ENCODE peak calls at places on chromosome 7, in six cellular contexts. M is cardiac fibroblast, D is sigmoid colon, X is IMR-90, E is mammary epithelial cell, U is cardiac muscle cell. I is an unnamed sample.

GRCh38 chr7:98362517-98362916 is 38.4 kb downstream of the BAIAP2L1 start:
- DNase-seq in M (no peak), D (no peak), X (no peak), E (no peak), U (no peak), I (no peak)

GRCh38 chr7:45575501-45576248 is 1.5 kb downstream of the ADCY1 start:
- DNase-seq in M (no peak), D (peak), X (no peak), E (no peak), U (no peak), I (no peak)

GRCh38 chr7:155961241-155962190 is 149.3 kb upstream of the SHH start:
- DNase-seq in M (peak), D (peak), X (no peak), E (peak), U (peak), I (no peak)

GRCh38 chr7:56174346-56175085 is 58.3 kb upstream of the NUPR2 start:
- DNase-seq in M (no peak), D (no peak), X (no peak), E (no peak), U (no peak), I (no peak)

GRCh38 chr7:7675686-7676085 is 35.1 kb downstream of the UMAD1 start:
- DNase-seq in M (no peak), D (no peak), X (no peak), E (no peak), U (no peak), I (no peak)

GRCh38 chr7:64880322-64881297 is 22.5 kb upstream of the ZNF273 start:
- DNase-seq in M (no peak), D (peak), X (no peak), E (no peak), U (no peak), I (no peak)

GRCh38 chr7:132125872-132126595 is 450.2 kb downstream of the PLXNA4 start:
- DNase-seq in M (no peak), D (peak), X (no peak), E (no peak), U (no peak), I (no peak)

GRCh38 chr7:19463581-19463980 is 245.3 kb downstream of the POLR1F start:
- DNase-seq in M (no peak), D (no peak), X (no peak), E (no peak), U (no peak), I (no peak)

GRCh38 chr7:80686576-80686975 is 48.1 kb downstream of the CD36 start:
- DNase-seq in M (peak), D (no peak), X (peak), E (peak), U (peak), I (no peak)

DNA sequence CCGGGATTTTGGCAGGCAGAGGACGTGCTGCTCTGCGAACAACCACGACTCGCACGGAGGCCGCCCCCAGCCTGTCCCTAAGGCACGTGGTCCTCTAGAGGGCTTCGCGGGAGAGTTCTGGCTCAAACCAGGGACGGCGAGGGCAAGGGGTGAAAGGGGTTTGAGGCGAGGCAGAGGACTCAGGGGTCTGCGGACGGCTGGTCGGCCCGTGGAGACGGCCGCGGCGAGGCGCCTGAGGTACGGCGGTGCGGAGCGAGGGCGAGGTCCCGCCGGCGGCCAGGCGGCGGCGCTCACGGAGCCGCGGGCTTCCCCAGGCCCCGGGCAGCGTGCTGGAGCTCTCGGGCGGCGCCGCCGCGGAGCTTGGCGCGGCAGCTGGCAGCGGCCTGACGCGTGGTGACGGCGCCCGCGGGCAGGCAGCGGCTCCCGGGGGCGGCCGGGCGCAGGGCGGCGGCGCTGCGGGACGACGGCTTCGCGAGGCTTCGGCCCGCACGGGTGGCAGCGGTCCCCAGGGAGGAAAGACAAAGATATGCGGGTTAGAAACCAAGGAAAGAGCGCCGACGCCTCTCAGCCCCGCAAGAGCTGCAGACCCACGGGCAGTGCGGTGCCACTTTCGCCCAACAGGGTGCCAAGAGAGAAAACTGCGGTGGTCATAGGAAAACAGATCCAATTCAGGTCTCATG is 44.8 kb downstream of the ZNF800 start:
- DNase-seq in M (peak), D (peak), X (peak), E (peak), U (peak), I (peak)
- TF ChIP-seq CTCF in M (no peak), D (peak), X (peak), E (peak), U (peak), I (peak)

GRCh38 chr7:66904063-66904593 is 16.9 kb upstream of the TMEM248 start:
- DNase-seq in M (no peak), D (no peak), X (no peak), E (no peak), U (no peak), I (no peak)

GRCh38 chr7:66905243-66905642 is 15.8 kb upstream of the TMEM248 start:
- DNase-seq in M (no peak), D (no peak), X (no peak), E (no peak), U (no peak), I (no peak)

GRCh38 chr7:66903360-66904062 is 17.5 kb upstream of the TMEM248 start:
- DNase-seq in M (no peak), D (no peak), X (no peak), E (no peak), U (no peak), I (no peak)

GRCh38 chr7:66907731-66908130 is 13.3 kb upstream of the TMEM248 start:
- DNase-seq in M (no peak), D (no peak), X (no peak), E (no peak), U (no peak), I (no peak)

DNA sequence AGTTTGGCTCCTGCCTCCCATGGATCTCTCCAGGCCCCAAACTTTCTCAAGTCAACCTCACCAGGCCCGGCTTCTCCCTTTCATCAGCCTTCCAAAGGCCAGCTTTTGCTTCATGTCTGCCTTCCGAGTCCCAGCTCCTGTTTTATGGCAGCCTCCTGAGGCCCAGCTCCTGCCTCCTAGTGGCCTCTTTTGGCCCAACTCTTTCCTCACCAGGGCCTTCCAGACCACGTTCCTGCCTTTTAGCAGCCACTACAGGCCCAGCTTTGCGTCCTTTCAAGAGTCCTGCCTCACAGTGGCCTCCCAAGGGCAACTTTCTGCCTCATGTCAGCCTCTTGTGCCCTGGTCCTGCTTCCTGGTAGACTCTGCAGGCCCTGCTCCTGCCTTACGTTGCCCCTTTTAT is 15.3 kb upstream of the TMEM248 start:
- DNase-seq in M (no peak), D (no peak), X (no peak), E (no peak), U (no peak), I (no peak)
- TF ChIP-seq CTCF in M (peak), D (no peak), X (peak), E (peak), U (peak), I (no peak)

DNA sequence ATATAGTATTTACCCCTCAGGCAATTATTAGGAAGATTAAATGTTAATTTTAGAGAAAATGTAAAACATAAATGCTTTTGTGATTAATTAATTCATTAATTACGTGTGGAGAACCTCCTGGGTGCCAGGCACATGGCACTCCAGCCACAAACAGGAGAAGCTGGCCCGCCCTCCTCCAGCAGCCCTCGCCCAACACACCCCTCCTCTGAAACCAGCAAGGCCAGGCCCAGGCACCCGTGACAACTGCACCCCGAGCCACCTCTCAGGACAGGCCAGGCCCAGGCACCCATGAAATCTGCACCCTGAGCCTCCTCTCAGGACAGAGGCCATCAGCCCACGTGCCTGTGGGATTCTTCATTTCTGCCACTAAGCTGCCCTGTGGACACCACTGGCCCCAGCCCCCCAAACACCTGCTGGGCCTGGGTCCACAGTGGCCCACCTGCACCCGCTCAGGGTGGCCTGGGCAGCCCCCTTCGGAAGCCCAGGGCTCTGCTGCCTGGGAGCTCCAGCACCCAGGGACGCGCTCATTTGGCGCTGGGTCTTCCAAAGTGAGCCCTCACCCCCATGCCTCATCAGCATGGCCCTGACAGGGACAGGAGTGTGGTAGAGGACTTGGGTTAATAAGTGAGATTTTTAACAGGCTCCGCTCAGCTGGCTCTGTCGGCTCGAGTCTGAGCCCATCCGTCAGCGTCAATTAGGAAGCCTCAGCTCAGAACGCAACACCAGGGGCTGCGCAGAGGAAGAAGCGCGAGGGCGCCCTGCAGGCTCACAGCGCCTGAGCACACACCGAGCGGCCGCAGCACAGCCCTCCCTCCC is 482.1 kb downstream of the DNAJB6 start:
- DNase-seq in M (no peak), D (no peak), X (no peak), E (no peak), U (no peak), I (no peak)
- TF ChIP-seq CTCF in M (no peak), D (no peak), X (no peak), E (no peak), U (no peak), I (no peak)

DNA sequence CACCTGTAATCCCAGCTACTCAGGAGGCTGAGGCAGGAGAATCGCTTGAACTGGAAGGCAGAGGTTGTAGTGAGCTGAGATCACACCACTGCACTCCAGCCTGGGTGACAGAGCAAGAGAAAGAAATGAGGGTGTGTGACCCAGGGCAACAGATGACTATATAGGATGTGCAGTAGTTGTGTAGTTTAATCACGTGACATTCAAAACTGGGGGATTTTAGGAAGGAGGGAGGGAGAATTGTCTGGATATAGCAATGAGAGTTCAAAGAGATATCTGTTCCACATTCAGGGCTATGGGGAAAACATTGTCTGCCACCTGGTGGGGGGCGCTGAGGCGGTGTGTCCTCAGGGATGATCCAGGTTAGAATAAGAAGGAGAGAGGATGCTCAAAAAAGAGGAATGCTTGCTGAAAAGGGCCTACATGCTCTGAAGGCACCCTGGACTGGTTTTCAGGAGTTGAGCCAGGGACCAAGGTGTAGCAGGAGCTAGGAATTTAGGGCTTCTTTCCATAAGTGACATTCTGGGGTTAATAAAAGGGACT is 7.8 kb upstream of the ZYX start:
- DNase-seq in M (no peak), D (no peak), X (no peak), E (no peak), U (no peak), I (no peak)
- TF ChIP-seq CTCF in M (no peak), D (no peak), X (no peak), E (no peak), U (no peak), I (no peak)

DNA sequence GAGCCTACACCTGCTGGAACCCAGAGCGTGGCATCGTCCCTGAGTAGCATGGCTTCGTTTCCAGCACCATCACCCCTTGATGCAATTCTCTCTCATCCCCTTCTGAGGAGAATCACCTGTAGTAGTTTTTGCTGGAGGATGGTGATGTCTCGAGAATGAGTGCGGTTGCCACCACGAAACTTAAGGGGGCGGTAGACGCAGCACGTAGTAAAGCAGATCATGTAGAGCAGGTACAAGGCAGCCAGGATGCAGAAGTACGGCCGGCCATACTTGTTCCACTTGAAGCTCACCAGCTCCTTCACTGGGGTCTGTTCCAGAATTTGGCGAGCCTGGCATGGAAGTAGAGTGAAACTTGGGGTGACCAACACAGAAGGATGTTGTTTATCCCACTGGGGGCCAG is 8.1 kb downstream of the TRPV5 start:
- DNase-seq in M (no peak), D (no peak), X (no peak), E (no peak), U (no peak), I (no peak)
- TF ChIP-seq CTCF in M (peak), D (no peak), X (no peak), E (peak), U (no peak), I (no peak)

GRCh38 chr7:68425377-68425776 is 1172.9 kb upstream of the AUTS2 start:
- DNase-seq in M (no peak), D (no peak), X (no peak), E (no peak), U (peak), I (no peak)
- TF ChIP-seq CTCF in M (no peak), D (no peak), X (no peak), E (no peak), U (peak), I (no peak)

GRCh38 chr7:29091722-29092121 is 54.6 kb downstream of the CPVL start:
- DNase-seq in M (peak), D (no peak), X (no peak), E (peak), U (peak), I (no peak)
- TF ChIP-seq CTCF in M (no peak), D (no peak), X (no peak), E (peak), U (no peak), I (no peak)

DNA sequence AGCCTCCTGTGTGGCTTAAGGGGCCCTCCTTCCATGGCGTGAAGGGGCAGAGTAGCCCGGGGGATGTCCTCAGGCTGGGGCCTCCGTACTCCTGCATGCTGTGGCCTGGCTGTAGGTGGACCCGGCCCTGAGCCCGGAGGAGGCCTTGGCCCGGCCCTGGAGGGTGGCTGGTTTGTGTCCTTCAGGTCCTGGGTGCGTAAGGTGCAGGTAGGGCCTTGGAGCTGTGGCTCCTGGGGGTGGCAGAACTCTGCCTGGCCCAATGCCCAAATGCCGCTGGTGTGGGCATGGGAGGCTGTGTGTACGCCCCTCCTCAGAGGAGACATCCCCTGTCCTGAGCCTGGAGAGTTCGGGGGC is 26.9 kb upstream of the AMZ1 start:
- DNase-seq in M (no peak), D (no peak), X (no peak), E (no peak), U (no peak), I (no peak)
- TF ChIP-seq CTCF in M (no peak), D (no peak), X (no peak), E (no peak), U (peak), I (no peak)

GRCh38 chr7:141486959-141487358 is 64.3 kb upstream of the AGK start:
- DNase-seq in M (no peak), D (no peak), X (no peak), E (no peak), U (no peak), I (no peak)
- TF ChIP-seq CTCF in M (no peak), D (no peak), X (no peak), E (no peak), U (no peak), I (no peak)